ENCODE peak calls at places on chromosomes 2 and 18, in five cellular contexts. W, U, F, D and X are unnamed samples.

GRCh38 chr18:69064063-69064462 is 266.2 kb downstream of the CCDC102B start:
- DNase-seq in W (no peak), U (no peak), F (no peak), D (no peak), X (no peak)

GRCh38 chr2:100407108-100407507 is 10.4 kb downstream of the CHST10 start:
- DNase-seq in W (no peak), U (no peak), F (no peak), D (no peak), X (no peak)

GRCh38 chr2:227509824-227510619 is 38.1 kb downstream of the AGFG1 start:
- DNase-seq in W (no peak), U (no peak), F (no peak), D (peak; percentile 80), X (no peak)

GRCh38 chr2:86237172-86237571 is 37.9 kb downstream of the MRPL35 start:
- DNase-seq in W (no peak), U (no peak), F (no peak), D (no peak), X (no peak)

GRCh38 chr2:231351648-231352047 is 43.9 kb upstream of the B3GNT7 start:
- DNase-seq in W (no peak), U (no peak), F (no peak), D (peak; percentile 44), X (no peak)

GRCh38 chr2:221779614-221780067 is 207.5 kb upstream of the EPHA4 start:
- DNase-seq in W (no peak), U (no peak), F (no peak), D (peak; percentile 55), X (no peak)

GRCh38 chr2:157726946-157727345 is 98.3 kb upstream of the ACVR1C start:
- DNase-seq in W (no peak), U (no peak), F (no peak), D (no peak), X (no peak)

GRCh38 chr2:115491394-115491793 is 1049.0 kb downstream of the DPP10 start:
- DNase-seq in W (no peak), U (no peak), F (no peak), D (peak; percentile 90), X (no peak)

GRCh38 chr18:54358495-54358793 is 738 bp downstream of the C18orf54 start:
- DNase-seq in W (no peak), U (no peak), F (no peak), D (no peak), X (peak; percentile 24)

GRCh38 chr2:7053650-7054262 is 136.5 kb downstream of the RNF144A start:
- DNase-seq in W (no peak), U (no peak), F (no peak), D (no peak), X (peak; percentile 27)

GRCh38 chr2:161424992-161425391 is 8.9 kb downstream of the TBR1 start:
- DNase-seq in W (no peak), U (no peak), F (no peak), D (no peak), X (no peak)

GRCh38 chr2:233331536-233331935 is 22.8 kb upstream of the DGKD start:
- DNase-seq in W (peak; percentile 84), U (peak; percentile 69), F (peak; percentile 79), D (no peak), X (no peak)

GRCh38 chr2:234681206-234681605 is 184.3 kb upstream of the ARL4C start:
- DNase-seq in W (no peak), U (no peak), F (no peak), D (no peak), X (no peak)

GRCh38 chr2:39513641-39514094 is 76.6 kb upstream of the MAP4K3 start:
- DNase-seq in W (no peak), U (no peak), F (peak; percentile 78), D (peak; percentile 88), X (peak; percentile 97)

GRCh38 chr2:23107341-23107941 is 277.5 kb upstream of the KLHL29 start:
- DNase-seq in W (no peak), U (no peak), F (no peak), D (no peak), X (peak; percentile 24)

GRCh38 chr18:9428301-9428706 is 47.0 kb upstream of the RALBP1 start:
- DNase-seq in W (no peak), U (no peak), F (no peak), D (peak; percentile 12), X (no peak)

GRCh38 chr18:3281456-3282400 is 19.8 kb downstream of the MYL12B start:
- DNase-seq in W (peak; percentile 49), U (no peak), F (no peak), D (no peak), X (peak; percentile 71)

GRCh38 chr2:174051741-174052638 is 86.8 kb upstream of the SP3 start:
- DNase-seq in W (no peak), U (no peak), F (no peak), D (peak; percentile 96), X (no peak)

GRCh38 chr2:73022024-73022568 is 49.4 kb downstream of the SFXN5 start:
- DNase-seq in W (no peak), U (no peak), F (peak; percentile 34), D (no peak), X (no peak)

GRCh38 chr2:20855456-20855855 is 32.6 kb upstream of the LDAH start:
- DNase-seq in W (no peak), U (no peak), F (no peak), D (no peak), X (no peak)